ENCODE peak calls at places on chromosomes 4 and X, in seven cellular contexts. B is psoas muscle, W is omental fat pad, J is Panc1, Z is hepatocyte, O is PC-3, P is A549. S is an unnamed sample.
A peak's percentile ranks its signal among the peaks of the same experiment; 100 is the strongest.

GRCh38 chr4:68366600-68366999 is 16.7 kb upstream of the YTHDC1 start:
- DNase-seq in J (no peak), Z (no peak), O (no peak), B (no peak), W (no peak), P (no peak), S (no peak)

GRCh38 chrX:55169782-55170181 is 50.4 kb upstream of the PAGE5 start:
- DNase-seq in P (no peak), J (no peak), W (no peak), Z (no peak), O (no peak), B (no peak), S (no peak)

GRCh38 chrX:110557864-110558263 is 199.2 kb downstream of the RTL9 start:
- DNase-seq in W (no peak), O (no peak), P (no peak), J (no peak), B (no peak), Z (no peak), S (no peak)

GRCh38 chrX:107715331-107716044 is 60.1 kb downstream of the TSC22D3 start:
- DNase-seq in W (no peak), J (no peak), Z (no peak), O (no peak), B (peak; percentile 47), P (no peak), S (no peak)

GRCh38 chrX:14694631-14695030 is 165.3 kb downstream of the GLRA2 start:
- DNase-seq in O (peak; percentile 65), J (no peak), B (no peak), P (no peak), W (no peak), Z (no peak), S (no peak)

GRCh38 chr4:185534850-185535761 is at the start of gene PDLIM3:
- DNase-seq in W (no peak), J (no peak), O (no peak), B (peak; percentile 94), P (no peak), Z (peak; percentile 80), S (peak; percentile 91)

GRCh38 chr4:15241946-15242345 is 185.9 kb upstream of the C1QTNF7 start:
- DNase-seq in W (no peak), O (no peak), Z (no peak), J (no peak), B (no peak), P (no peak), S (no peak)

GRCh38 chr4:67861513-67861912 is 22.3 kb downstream of the TMPRSS11D start:
- DNase-seq in W (no peak), O (no peak), Z (no peak), B (no peak), P (no peak), J (no peak), S (no peak)

GRCh38 chr4:131499139-131499873 is 1649.8 kb upstream of the PCDH10 start:
- DNase-seq in P (peak; percentile 12), O (peak; percentile 48), J (no peak), Z (peak; percentile 8), W (no peak), B (no peak), S (no peak)

GRCh38 chr4:122707503-122707902 is 25.0 kb upstream of the BBS12 start:
- DNase-seq in J (no peak), Z (no peak), P (no peak), W (no peak), O (no peak), B (no peak), S (no peak)

GRCh38 chr4:77434299-77435092 is 171.1 kb upstream of the CXCL13 start:
- DNase-seq in Z (no peak), W (no peak), O (no peak), P (no peak), B (no peak), J (no peak), S (no peak)

GRCh38 chr4:60013458-60013857 is 1186.7 kb upstream of the ADGRL3 start:
- DNase-seq in O (no peak), P (no peak), Z (no peak), W (no peak), J (no peak), B (no peak), S (no peak)

GRCh38 chrX:133527415-133527814 is 112.1 kb upstream of the GPC4 start:
- DNase-seq in J (no peak), W (no peak), Z (no peak), B (no peak), O (no peak), P (no peak), S (no peak)

GRCh38 chrX:155086202-155086840 is 15.0 kb downstream of the BRCC3 start:
- DNase-seq in P (peak; percentile 65), O (peak; percentile 65), B (peak; percentile 59), W (no peak), J (no peak), Z (peak; percentile 10), S (no peak)

GRCh38 chr4:54568184-54568583 is 89.6 kb upstream of the KIT start:
- DNase-seq in W (no peak), P (no peak), J (no peak), O (peak; percentile 82), Z (no peak), B (no peak), S (no peak)

GRCh38 chr4:176545886-176546285 is 226.1 kb downstream of the SPCS3 start:
- DNase-seq in Z (no peak), J (no peak), B (no peak), W (no peak), P (no peak), O (no peak), S (no peak)

DNA sequence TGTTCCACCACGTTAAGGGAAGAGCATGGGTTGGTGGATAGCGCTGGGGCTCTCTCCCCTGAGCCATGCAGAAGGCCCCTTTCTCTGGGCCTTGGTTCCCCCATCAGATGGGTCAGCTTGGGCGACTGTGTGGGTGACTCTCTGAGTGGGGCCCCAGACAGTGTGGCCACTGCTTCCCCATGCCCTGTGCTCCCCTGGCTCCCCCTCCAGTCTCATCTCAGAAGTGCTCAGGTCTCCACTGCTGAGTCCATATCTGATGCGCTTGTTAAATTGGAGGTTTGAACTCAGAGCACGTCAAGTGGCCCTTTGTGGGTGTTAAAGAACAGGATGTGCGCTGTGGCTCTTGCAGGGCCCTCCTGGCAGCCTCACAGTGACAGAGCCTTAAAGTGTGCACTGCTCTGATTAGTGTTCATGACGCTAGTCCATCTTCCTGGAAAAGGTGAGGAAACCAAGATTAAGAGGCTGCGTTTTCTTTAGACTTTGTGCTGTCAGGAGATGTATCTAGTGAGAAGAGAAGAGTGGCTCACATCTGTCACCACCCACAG is 59.8 kb downstream of the NELFA start:
- DNase-seq in O (no peak), J (no peak), P (no peak), Z (no peak), W (no peak), B (no peak), S (no peak)
- TF ChIP-seq CTCF in O (no peak), J (no peak), P (no peak), Z (no peak), W (no peak), B (no peak), S (no peak)

GRCh38 chr4:186738421-186738820 is 14.8 kb upstream of the FAT1 start:
- DNase-seq in B (no peak), P (no peak), W (no peak), J (no peak), Z (no peak), O (no peak), S (no peak)

GRCh38 chr4:186739317-186739716 is 15.7 kb upstream of the FAT1 start:
- DNase-seq in B (no peak), J (no peak), Z (no peak), O (no peak), W (no peak), P (no peak), S (no peak)

GRCh38 chr4:186739802-186740434 is 16.3 kb upstream of the FAT1 start:
- DNase-seq in W (no peak), B (no peak), P (no peak), Z (peak; percentile 34), O (no peak), J (no peak), S (no peak)

GRCh38 chr4:186743261-186743660 is 19.6 kb upstream of the FAT1 start:
- DNase-seq in Z (no peak), B (no peak), W (no peak), O (no peak), P (no peak), J (no peak), S (no peak)

GRCh38 chr4:186740822-186741221 is 17.2 kb upstream of the FAT1 start:
- DNase-seq in W (no peak), P (no peak), B (no peak), O (no peak), Z (no peak), J (no peak), S (no peak)
- TF ChIP-seq CTCF in W (no peak), P (no peak), B (no peak), O (no peak), Z (no peak), J (no peak), S (no peak)

GRCh38 chr4:113094327-113094726 is 44.9 kb downstream of the ANK2 start:
- DNase-seq in Z (no peak), B (no peak), J (no peak), W (no peak), O (no peak), P (no peak), S (no peak)

GRCh38 chr4:113090954-113091353 is 41.5 kb downstream of the ANK2 start:
- DNase-seq in P (no peak), J (no peak), O (no peak), B (no peak), W (no peak), Z (no peak), S (no peak)

DNA sequence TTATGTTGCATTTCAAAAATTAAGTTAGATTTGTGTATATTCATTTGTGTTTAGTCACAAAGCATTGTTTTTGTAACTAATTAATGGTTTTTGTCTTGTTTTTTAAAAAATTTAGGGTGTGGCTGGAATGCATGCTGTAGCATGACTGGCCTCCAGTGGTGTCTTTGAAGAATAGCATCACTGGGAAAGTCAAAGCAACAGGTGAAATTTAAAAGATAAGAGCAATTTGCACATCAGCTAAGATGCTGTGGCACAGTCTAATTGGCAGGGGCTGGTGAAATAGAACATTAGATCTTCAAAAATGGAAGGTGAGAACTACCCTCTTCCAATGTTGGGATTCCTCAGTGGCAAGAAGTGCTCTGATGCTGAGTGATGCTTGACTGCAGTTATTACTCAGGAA is 45.3 kb downstream of the ANK2 start:
- DNase-seq in O (peak; percentile 30), J (no peak), Z (peak; percentile 39), B (no peak), P (peak; percentile 17), W (no peak), S (no peak)
- TF ChIP-seq CTCF in O (peak; percentile 83), J (peak; percentile 69), Z (peak; percentile 86), B (peak; percentile 43), P (peak; percentile 65), W (no peak), S (peak; percentile 14)

GRCh38 chrX:2656243-2656836 is 34.8 kb upstream of the CD99 start:
- DNase-seq in Z (no peak), J (no peak), B (no peak), O (no peak), W (no peak), P (no peak), S (no peak)

GRCh38 chrX:2650037-2650436 is 41.1 kb upstream of the CD99 start:
- DNase-seq in O (no peak), P (no peak), Z (no peak), J (no peak), B (no peak), W (no peak), S (no peak)

GRCh38 chrX:2650865-2651264 is 40.2 kb upstream of the CD99 start:
- DNase-seq in O (peak; percentile 10), Z (no peak), J (no peak), B (no peak), P (no peak), W (no peak), S (no peak)

GRCh38 chrX:2654436-2655340 is 36.4 kb upstream of the CD99 start:
- DNase-seq in W (no peak), P (peak; percentile 56), B (no peak), J (no peak), Z (peak; percentile 74), O (no peak), S (no peak)

GRCh38 chrX:2652106-2652505 is 39.0 kb upstream of the CD99 start:
- DNase-seq in P (peak; percentile 13), B (no peak), O (no peak), Z (no peak), W (no peak), J (no peak), S (no peak)
- TF ChIP-seq CTCF in P (no peak), B (no peak), O (peak; percentile 43), Z (no peak), W (no peak), J (peak; percentile 24), S (no peak)

S was measured in coronary artery.